ENCODE peak calls at places on chromosomes 3 and 15, in four cellular contexts. O, A, E and L are unnamed samples.

GRCh38 chr3:149010966-149011365 is 19.6 kb downstream of the GYG1 start:
- DNase-seq in O (no peak), A (no peak), E (no peak), L (no peak)

GRCh38 chr3:194244167-194244566 is 107.0 kb downstream of the CPN2 start:
- DNase-seq in O (no peak), A (no peak), E (no peak), L (no peak)

GRCh38 chr3:77025476-77025875 is 14.4 kb upstream of the ROBO2 start:
- DNase-seq in O (no peak), A (no peak), E (no peak), L (no peak)

GRCh38 chr3:133237380-133237779 is 162.5 kb upstream of the BFSP2 start:
- DNase-seq in O (no peak), A (no peak), E (peak; percentile 79), L (no peak)

GRCh38 chr3:133448478-133449122 is 48.7 kb downstream of the BFSP2 start:
- DNase-seq in O (no peak), A (peak; percentile 54), E (no peak), L (no peak)

GRCh38 chr15:22240951-22241350 is 160.6 kb downstream of the OR4M2 start:
- DNase-seq in O (no peak), A (no peak), E (no peak), L (no peak)

GRCh38 chr3:58274027-58274614 is 31.9 kb upstream of the RPP14 start:
- DNase-seq in O (no peak), A (no peak), E (no peak), L (no peak)

GRCh38 chr15:69704229-69704628 is 251.6 kb downstream of the RPLP1 start:
- DNase-seq in O (no peak), A (no peak), E (peak; percentile 58), L (no peak)

GRCh38 chr3:57624801-57625200 is 27.7 kb upstream of the ARF4 start:
- DNase-seq in O (no peak), A (no peak), E (no peak), L (no peak)

GRCh38 chr3:194484614-194485013 is 2.2 kb downstream of the ATP13A3 start:
- DNase-seq in O (no peak), A (no peak), E (no peak), L (no peak)

GRCh38 chr3:118380576-118380975 is 654.1 kb downstream of the IGSF11 start:
- DNase-seq in O (no peak), A (no peak), E (no peak), L (no peak)

GRCh38 chr3:35929158-35929557 is 289.8 kb downstream of the ARPP21 start:
- DNase-seq in O (no peak), A (no peak), E (no peak), L (no peak)

GRCh38 chr15:32838820-32839219 is 121.0 kb downstream of the GREM1 start:
- DNase-seq in O (peak; percentile 87), A (no peak), E (no peak), L (no peak)

GRCh38 chr3:138726966-138727365 is 107.8 kb downstream of the PIK3CB start:
- DNase-seq in O (peak; percentile 5), A (no peak), E (no peak), L (no peak)

GRCh38 chr15:88949734-88950400 is 36.7 kb upstream of the MFGE8 start:
- DNase-seq in O (no peak), A (no peak), E (no peak), L (no peak)

GRCh38 chr15:60568301-60568742 is 89.4 kb upstream of the ICE2 start:
- DNase-seq in O (no peak), A (no peak), E (no peak), L (no peak)

GRCh38 chr15:100457201-100457600 is 71.5 kb downstream of the CERS3 start:
- DNase-seq in O (peak; percentile 9), A (no peak), E (peak; percentile 5), L (no peak)

GRCh38 chr3:55165278-55165677 is 237.4 kb upstream of the LRTM1 start:
- DNase-seq in O (no peak), A (no peak), E (no peak), L (no peak)

GRCh38 chr3:128497305-128498126 is 4.5 kb upstream of the GATA2 start:
- DNase-seq in O (no peak), A (peak; percentile 75), E (peak; percentile 93), L (no peak)

GRCh38 chr15:63395730-63396545 is 14.3 kb upstream of the CA12 start:
- DNase-seq in O (no peak), A (no peak), E (no peak), L (no peak)

GRCh38 chr3:42501321-42501680 is 1.1 kb upstream of the VIPR1 start:
- DNase-seq in O (no peak), A (peak; percentile 46), E (peak; percentile 68), L (no peak)

GRCh38 chr3:33920511-33920910 is 122.1 kb downstream of the PDCD6IP start:
- DNase-seq in O (no peak), A (no peak), E (no peak), L (no peak)

GRCh38 chr15:48032911-48033310 is 87.9 kb upstream of the SLC24A5 start:
- DNase-seq in O (no peak), A (no peak), E (no peak), L (no peak)

GRCh38 chr15:92069308-92070244 is 216.1 kb downstream of the SLCO3A1 start:
- DNase-seq in O (no peak), A (no peak), E (no peak), L (no peak)

GRCh38 chr3:97705739-97706138 is 58.8 kb upstream of the ARL6 start:
- DNase-seq in O (no peak), A (no peak), E (no peak), L (no peak)

GRCh38 chr15:93121089-93121488 is 32.1 kb upstream of the RGMA start:
- DNase-seq in O (no peak), A (no peak), E (peak; percentile 89), L (no peak)

GRCh38 chr15:48541659-48542334 is 103.7 kb downstream of the FBN1 start:
- DNase-seq in O (peak; percentile 64), A (no peak), E (no peak), L (no peak)

GRCh38 chr3:197750863-197751737 is 1.4 kb downstream of the FYTTD1 start:
- DNase-seq in O (no peak), A (peak; percentile 45), E (peak; percentile 57), L (no peak)

GRCh38 chr3:107957506-107957905 is 133.3 kb downstream of the CD47 start:
- DNase-seq in O (no peak), A (no peak), E (no peak), L (no peak)

GRCh38 chr3:153595186-153595815 is 433.3 kb downstream of the RAP2B start:
- DNase-seq in O (peak; percentile 23), A (no peak), E (peak; percentile 3), L (no peak)

GRCh38 chr3:78427303-78427702 is 1340.5 kb downstream of the ROBO1 start:
- DNase-seq in O (peak; percentile 11), A (no peak), E (no peak), L (no peak)

GRCh38 chr3:102525624-102526023 is 90.8 kb downstream of the ZPLD1 start:
- DNase-seq in O (no peak), A (no peak), E (no peak), L (no peak)

GRCh38 chr3:66671348-66671747 is 170.5 kb upstream of the LRIG1 start:
- DNase-seq in O (no peak), A (no peak), E (no peak), L (no peak)

GRCh38 chr3:193701896-193702644 is 109.1 kb downstream of the OPA1 start:
- DNase-seq in O (no peak), A (no peak), E (no peak), L (no peak)

GRCh38 chr3:11582123-11582968 is 61.4 kb downstream of the VGLL4 start:
- DNase-seq in O (no peak), A (peak; percentile 33), E (no peak), L (no peak)

GRCh38 chr3:106728315-106728821 is 648.9 kb upstream of the CCDC54 start:
- DNase-seq in O (peak; percentile 98), A (no peak), E (no peak), L (no peak)

GRCh38 chr15:31081568-31082250 is 19.8 kb downstream of the TRPM1 start:
- DNase-seq in O (no peak), A (no peak), E (peak; percentile 28), L (no peak)

GRCh38 chr3:5376761-5377160 is 189.3 kb downstream of the EDEM1 start:
- DNase-seq in O (no peak), A (no peak), E (no peak), L (no peak)

GRCh38 chr3:72896996-72897757 is 9.3 kb downstream of the GXYLT2 start:
- DNase-seq in O (no peak), A (no peak), E (no peak), L (no peak)